ENCODE peak calls at places on chromosome 4, in eight cellular contexts. L is GM23338, X is HCT116, G is K562, N is SK-N-SH, K is HepG2, T is A549, Q is GM12878. V is an unnamed sample. For H3K4me1, the result is how much of the 10 kb centered on the place peaks cover.

GRCh38 chr4:31613946-31614623 is 893.9 kb downstream of the PCDH7 start:
- DNase-seq in X (no peak), Q (no peak), L (no peak), T (no peak), N (no peak), K (no peak), G (no peak), V (no peak)

GRCh38 chr4:180542445-180543100 is 1700.6 kb upstream of the TENM3 start:
- DNase-seq in T (no peak), X (peak), L (no peak), Q (no peak), N (no peak), G (no peak), K (no peak), V (no peak)

GRCh38 chr4:38565271-38566199 is 98.5 kb upstream of the KLF3 start:
- DNase-seq in N (no peak), Q (no peak), G (no peak), K (no peak), T (no peak), X (no peak), L (no peak), V (peak)

GRCh38 chr4:174713181-174713580 is 115.9 kb downstream of the GLRA3 start:
- DNase-seq in T (no peak), K (no peak), X (no peak), N (no peak), Q (no peak), G (no peak), L (peak), V (no peak)

GRCh38 chr4:47367761-47368160 is 95.7 kb downstream of the COMMD8 start:
- DNase-seq in X (no peak), T (no peak), Q (no peak), L (no peak), K (no peak), N (no peak), G (no peak), V (no peak)

GRCh38 chr4:27005512-27006246 is 145.0 kb downstream of the STIM2 start:
- DNase-seq in X (no peak), L (no peak), G (no peak), Q (no peak), T (no peak), K (no peak), N (no peak), V (peak)

GRCh38 chr4:128322311-128322710 is 34.7 kb upstream of the PGRMC2 start:
- DNase-seq in K (peak), L (no peak), Q (no peak), N (no peak), X (no peak), T (no peak), G (no peak), V (peak)

GRCh38 chr4:26576171-26576829 is 7.6 kb upstream of the TBC1D19 start:
- DNase-seq in G (no peak), X (no peak), T (no peak), N (no peak), K (peak), Q (no peak), L (peak), V (no peak)

GRCh38 chr4:85565761-85566480 is 91.0 kb downstream of the ARHGAP24 start:
- DNase-seq in Q (peak), X (no peak), T (no peak), G (no peak), L (no peak), K (no peak), N (no peak), V (no peak)

GRCh38 chr4:54539500-54540029 is 118.2 kb upstream of the KIT start:
- DNase-seq in L (peak), G (peak), N (peak), X (no peak), T (peak), K (peak), Q (no peak), V (no peak)

GRCh38 chr4:112518675-112519074 is 2.7 kb upstream of the NEUROG2 start:
- DNase-seq in N (no peak), Q (no peak), G (no peak), K (no peak), L (no peak), T (no peak), X (no peak), V (no peak)

GRCh38 chr4:112521123-112522116 is 5.4 kb upstream of the NEUROG2 start:
- DNase-seq in G (no peak), N (no peak), K (no peak), L (peak), X (no peak), T (no peak), Q (no peak), V (no peak)

GRCh38 chr4:112522389-112522788 is 6.4 kb upstream of the NEUROG2 start:
- DNase-seq in Q (no peak), G (no peak), K (no peak), T (no peak), L (no peak), N (no peak), X (no peak), V (no peak)

GRCh38 chr4:112519689-112520597 is 4.0 kb upstream of the NEUROG2 start:
- DNase-seq in T (no peak), N (peak), G (no peak), Q (no peak), L (peak), X (no peak), K (no peak), V (no peak)

DNA sequence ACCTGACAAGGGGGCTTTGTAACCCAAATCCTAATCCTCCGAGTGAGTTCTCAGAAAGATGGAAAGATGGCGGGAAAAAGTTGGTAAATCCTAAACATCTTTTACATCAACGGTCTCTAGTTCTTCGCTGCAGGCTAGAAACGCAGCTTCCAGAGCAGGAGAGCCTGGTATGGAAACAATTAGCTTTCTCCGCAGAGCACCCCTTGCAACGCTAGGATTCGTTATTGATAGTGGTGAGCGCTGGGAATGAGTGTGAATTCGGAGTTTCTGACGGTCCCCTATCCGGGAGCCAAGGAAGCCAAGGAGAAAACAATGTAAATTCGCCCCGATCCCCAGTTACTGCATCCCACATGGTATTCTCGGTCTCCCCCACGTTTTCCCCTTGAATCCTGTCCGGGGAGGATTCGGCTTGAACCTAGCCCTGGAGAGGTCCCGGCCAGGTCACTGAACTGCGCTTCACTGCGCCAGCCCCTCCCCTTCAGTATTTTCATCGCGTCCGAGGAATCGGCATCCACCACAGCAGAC is 4.7 kb upstream of the NEUROG2 start:
- DNase-seq in N (peak), L (peak), X (no peak), Q (no peak), G (no peak), K (no peak), T (no peak), V (no peak)
- H3K4me1 ChIP-seq in N (under half), L (half or more), X (under half), Q (under half), G (under half), K (under half), T (under half), V (under half)

GRCh38 chr4:167688660-167689142 is 403.6 kb upstream of the ANXA10 start:
- DNase-seq in G (no peak), T (no peak), N (peak), Q (no peak), K (no peak), L (no peak), X (no peak), V (no peak)
- H3K4me3 ChIP-seq in G (no peak), T (peak), N (peak), Q (no peak), K (no peak), L (no peak), X (no peak), V (peak)

DNA sequence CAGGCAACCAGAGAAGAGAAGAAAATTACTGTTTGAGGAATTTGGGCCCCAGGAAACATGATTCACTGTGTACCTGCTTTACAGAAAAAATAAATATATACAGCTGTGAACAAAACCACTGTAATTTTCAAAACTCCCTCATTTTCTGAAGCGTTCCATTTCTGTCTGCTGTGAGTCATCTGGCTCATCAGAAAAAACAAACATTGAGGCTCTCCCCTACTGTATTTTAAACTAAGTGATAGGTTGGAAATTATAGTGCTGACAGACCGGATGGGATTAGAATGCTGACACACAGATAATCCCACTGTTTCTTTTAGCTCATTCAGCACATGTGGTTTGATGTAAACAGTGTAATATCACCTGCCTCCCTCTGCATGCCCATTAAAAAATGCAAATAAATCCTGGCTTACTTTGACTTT is 847.0 kb downstream of the TRIML1 start:
- DNase-seq in T (peak), K (peak), G (no peak), N (no peak), X (no peak), L (no peak), Q (no peak), V (peak)
- TF ChIP-seq REST in T (no peak), K (no peak), G (no peak), N (no peak), X (no peak), L (no peak), Q (no peak), V (no peak)

GRCh38 chr4:87019898-87020297 is 85.1 kb downstream of the AFF1 start:
- DNase-seq in T (no peak), G (no peak), N (no peak), K (no peak), X (no peak), Q (no peak), L (no peak), V (no peak)
- H3K4me1 ChIP-seq in T (half or more), G (half or more), N (under half), K (under half), X (under half), Q (under half), L (under half), V (under half)

DNA sequence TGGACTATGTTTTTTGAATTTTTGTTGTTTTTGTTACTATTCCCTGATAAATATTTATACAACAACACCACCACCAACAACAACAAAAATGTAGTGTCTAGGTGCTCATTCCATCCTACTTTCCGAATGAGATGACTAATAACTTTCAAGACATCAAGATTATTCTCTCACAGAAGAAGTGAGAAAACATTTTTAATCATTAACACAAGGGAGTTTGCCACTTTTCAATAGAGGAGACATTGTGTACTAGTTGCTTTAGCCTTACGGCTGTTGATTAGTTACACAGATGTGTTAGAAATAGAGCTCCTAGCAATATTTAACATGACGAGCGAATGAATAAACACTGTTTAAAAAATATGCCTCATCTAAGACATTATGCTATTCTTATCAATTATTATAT is 898.8 kb downstream of the C4orf33 start:
- DNase-seq in X (no peak), T (no peak), N (no peak), L (no peak), Q (peak), G (no peak), K (no peak), V (no peak)
- H3K4me3 ChIP-seq in X (no peak), T (no peak), N (no peak), L (no peak), Q (no peak), G (no peak), K (no peak), V (no peak)

GRCh38 chr4:70901607-70901983 is 574 bp upstream of the MOB1B start:
- DNase-seq in K (peak), G (no peak), T (no peak), N (no peak), Q (no peak), L (no peak), X (no peak), V (no peak)

GRCh38 chr4:70902577-70903281 is 560 bp downstream of the MOB1B start:
- DNase-seq in T (peak), Q (no peak), G (peak), X (no peak), K (no peak), N (no peak), L (peak), V (no peak)

GRCh38 chr4:70901984-70902576 is at the start of gene MOB1B:
- DNase-seq in T (peak), L (peak), G (peak), K (peak), X (peak), Q (peak), N (peak), V (peak)

GRCh38 chr4:70908993-70909556 is 6.9 kb downstream of the MOB1B start:
- DNase-seq in N (no peak), G (no peak), T (no peak), Q (no peak), K (no peak), L (no peak), X (no peak), V (no peak)

GRCh38 chr4:70903282-70903603 is 1.1 kb downstream of the MOB1B start:
- DNase-seq in K (no peak), Q (no peak), L (no peak), T (no peak), X (no peak), N (peak), G (peak), V (no peak)
- TF ChIP-seq REST in K (no peak), Q (no peak), L (no peak), T (no peak), X (no peak), N (no peak), G (no peak), V (no peak)

DNA sequence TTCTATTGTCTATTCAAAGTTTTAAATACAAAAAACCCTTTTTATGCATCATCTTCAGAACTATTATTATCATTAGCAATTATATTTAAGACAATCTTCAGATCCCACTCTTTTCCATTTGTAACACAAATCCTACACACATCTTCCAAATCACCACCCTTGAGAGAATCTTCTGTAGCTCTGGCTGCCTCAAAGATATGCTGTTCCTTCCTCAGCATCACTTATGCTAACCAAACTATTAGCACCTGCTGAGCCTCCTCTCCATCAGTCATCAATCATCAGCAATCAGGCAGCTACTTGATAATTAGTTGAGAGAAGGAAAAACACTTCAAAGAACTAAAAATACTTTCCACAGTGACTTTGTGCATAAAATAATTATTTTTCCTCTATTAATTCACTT is 1082.2 kb downstream of the C4orf33 start:
- DNase-seq in L (no peak), K (no peak), G (no peak), X (no peak), T (no peak), Q (no peak), N (no peak), V (no peak)
- H3K4me1 ChIP-seq in L (under half), K (under half), G (under half), X (under half), T (under half), Q (under half), N (under half), V (under half)

GRCh38 chr4:148914734-148915133 is 472.5 kb upstream of the NR3C2 start:
- DNase-seq in N (no peak), K (no peak), L (no peak), Q (no peak), T (no peak), G (no peak), X (no peak), V (no peak)

GRCh38 chr4:148914301-148914700 is 472.1 kb upstream of the NR3C2 start:
- DNase-seq in L (no peak), X (no peak), T (no peak), G (no peak), Q (no peak), N (no peak), K (no peak), V (no peak)
- H3K4me3 ChIP-seq in L (no peak), X (no peak), T (no peak), G (no peak), Q (no peak), N (no peak), K (no peak), V (no peak)

GRCh38 chr4:56372774-56373173 is 14.5 kb downstream of the AASDH start:
- DNase-seq in G (no peak), N (no peak), K (no peak), Q (no peak), X (no peak), T (no peak), L (no peak), V (no peak)
- TF ChIP-seq REST in G (no peak), N (no peak), K (no peak), Q (no peak), X (no peak), T (no peak), L (no peak), V (no peak)

GRCh38 chr4:41538017-41538733 is at the start of gene LIMCH1:
- DNase-seq in X (no peak), T (no peak), N (no peak), L (peak), K (no peak), Q (no peak), G (no peak), V (no peak)

GRCh38 chr4:41537267-41537890 is 578 bp upstream of the LIMCH1 start:
- DNase-seq in G (no peak), X (no peak), T (no peak), Q (no peak), K (no peak), L (no peak), N (no peak), V (no peak)

GRCh38 chr4:41539711-41540110 is 1.8 kb downstream of the LIMCH1 start:
- DNase-seq in N (no peak), L (no peak), X (no peak), Q (no peak), G (no peak), K (no peak), T (no peak), V (no peak)

GRCh38 chr4:41540687-41541086 is 2.7 kb downstream of the LIMCH1 start:
- DNase-seq in L (no peak), K (no peak), Q (no peak), T (no peak), X (no peak), G (no peak), N (no peak), V (no peak)

GRCh38 chr4:41538887-41539498 is 1.0 kb downstream of the LIMCH1 start:
- DNase-seq in X (no peak), L (no peak), T (no peak), N (no peak), G (no peak), Q (no peak), K (no peak), V (no peak)
- H3K4me1 ChIP-seq in X (under half), L (under half), T (half or more), N (under half), G (under half), Q (under half), K (under half), V (under half)